ENCODE peak calls at places on chromosomes 1 and 21, in five cellular contexts. G, P, K, C and X are unnamed samples.

GRCh38 chr1:25735956-25736529 is 64.0 kb upstream of the SELENON start:
- DNase-seq in C (no peak), K (no peak), P (no peak), G (peak; percentile 75), X (peak; percentile 32)

GRCh38 chr1:231106347-231106746 is 55.5 kb upstream of the TRIM67 start:
- DNase-seq in P (no peak), K (no peak), G (no peak), C (no peak), X (no peak)

GRCh38 chr1:59699227-59699847 is 115.4 kb upstream of the HOOK1 start:
- DNase-seq in C (no peak), P (peak; percentile 58), G (no peak), K (peak; percentile 15), X (no peak)

GRCh38 chr1:85397490-85398044 is 67.4 kb downstream of the DDAH1 start:
- DNase-seq in C (no peak), G (no peak), K (no peak), P (no peak), X (no peak)

GRCh38 chr1:113868387-113869083 is 3.0 kb downstream of the PTPN22 start:
- DNase-seq in G (no peak), C (no peak), P (no peak), K (no peak), X (no peak)

GRCh38 chr1:41804176-41804575 is 114.5 kb downstream of the HIVEP3 start:
- DNase-seq in K (no peak), P (no peak), G (no peak), C (no peak), X (no peak)

GRCh38 chr1:42786097-42786496 is 1.3 kb downstream of the TMEM269 start:
- DNase-seq in G (no peak), K (no peak), C (no peak), P (no peak), X (no peak)

GRCh38 chr1:203045821-203046594 is 19.7 kb downstream of the PPFIA4 start:
- DNase-seq in P (no peak), C (no peak), K (no peak), G (no peak), X (peak; percentile 73)

GRCh38 chr1:172928412-172928811 is 122.3 kb downstream of the TNFSF18 start:
- DNase-seq in G (no peak), K (no peak), P (no peak), C (no peak), X (no peak)

GRCh38 chr1:61434276-61434675 is 290.7 kb downstream of the TM2D1 start:
- DNase-seq in G (no peak), P (no peak), C (no peak), K (no peak), X (no peak)

GRCh38 chr1:245201827-245202226 is 47.0 kb downstream of the KIF26B start:
- DNase-seq in G (no peak), K (no peak), P (no peak), C (no peak), X (no peak)

GRCh38 chr1:175918364-175918801 is 175.0 kb upstream of the TNR start:
- DNase-seq in C (peak; percentile 36), P (no peak), G (no peak), K (no peak), X (no peak)

GRCh38 chr1:229342902-229343587 is at the start of gene CCSAP:
- DNase-seq in G (peak; percentile 61), K (no peak), P (peak; percentile 76), C (no peak), X (peak; percentile 94)

GRCh38 chr1:154757149-154757548 is 112.9 kb downstream of the KCNN3 start:
- DNase-seq in C (no peak), K (no peak), G (peak; percentile 13), P (no peak), X (no peak)

GRCh38 chr1:178818416-178818815 is 52.5 kb downstream of the ANGPTL1 start:
- DNase-seq in P (no peak), G (no peak), K (no peak), C (no peak), X (no peak)

GRCh38 chr1:181397841-181398240 is 85.5 kb upstream of the CACNA1E start:
- DNase-seq in P (no peak), C (no peak), G (no peak), K (no peak), X (no peak)

GRCh38 chr1:54334996-54335395 is 71.2 kb downstream of the SSBP3 start:
- DNase-seq in C (no peak), K (no peak), P (no peak), G (no peak), X (peak; percentile 39)

GRCh38 chr1:35561972-35562680 is 4.5 kb downstream of the NCDN start:
- DNase-seq in G (no peak), K (no peak), P (no peak), C (no peak), X (no peak)

GRCh38 chr1:172946814-172947507 is 103.8 kb downstream of the TNFSF18 start:
- DNase-seq in K (no peak), P (no peak), G (no peak), C (no peak), X (no peak)

GRCh38 chr1:26705788-26706237 is 10.0 kb downstream of the ARID1A start:
- DNase-seq in C (no peak), P (no peak), G (no peak), K (no peak), X (no peak)

GRCh38 chr21:45161039-45161945 is 86.9 kb downstream of the ADARB1 start:
- DNase-seq in K (no peak), G (no peak), C (no peak), P (no peak), X (no peak)

GRCh38 chr1:18256318-18257235 is 149.0 kb downstream of the IGSF21 start:
- DNase-seq in K (no peak), C (peak; percentile 41), G (peak; percentile 47), P (peak; percentile 76), X (no peak)

GRCh38 chr1:33256335-33256700 is at the start of gene ZNF362:
- DNase-seq in C (no peak), G (peak; percentile 71), K (no peak), P (peak; percentile 61), X (peak; percentile 56)

GRCh38 chr1:179095924-179096323 is 14.1 kb downstream of the TOR3A start:
- DNase-seq in P (no peak), G (no peak), C (no peak), K (no peak), X (no peak)

GRCh38 chr1:56527548-56528302 is 51.6 kb downstream of the PLPP3 start:
- DNase-seq in P (no peak), C (no peak), G (no peak), K (no peak), X (no peak)

GRCh38 chr1:8040586-8040985 is 14.5 kb upstream of the ERRFI1 start:
- DNase-seq in P (no peak), G (peak; percentile 91), C (no peak), K (peak; percentile 99), X (peak; percentile 92)

GRCh38 chr1:153688736-153689328 is 10.3 kb downstream of the NPR1 start:
- DNase-seq in G (no peak), K (no peak), P (no peak), C (no peak), X (no peak)

GRCh38 chr21:17512245-17513213 is at the start of gene CXADR:
- DNase-seq in K (peak; percentile 71), C (peak; percentile 59), G (peak; percentile 93), P (peak; percentile 77), X (peak; percentile 88)
- TF ChIP-seq POLR2A in K (peak; percentile 55), C (peak; percentile 81), G (no peak), P (no peak), X (peak; percentile 92)

GRCh38 chr21:37339527-37339889 is 27.1 kb upstream of the DYRK1A start:
- DNase-seq in G (no peak), P (no peak), K (no peak), C (no peak), X (no peak)
- TF ChIP-seq POLR2AphosphoS5 in G (no peak), P (no peak), K (no peak), C (no peak), X (no peak)

GRCh38 chr1:956636-957035 is 2.4 kb downstream of the NOC2L start:
- DNase-seq in K (no peak), P (no peak), C (no peak), G (no peak), X (no peak)

GRCh38 chr1:960371-961131 is at the start of gene KLHL17:
- DNase-seq in G (peak; percentile 80), P (peak; percentile 89), K (no peak), C (no peak), X (peak; percentile 76)

GRCh38 chr1:959730-960039 is 629 bp upstream of the NOC2L start:
- DNase-seq in K (no peak), C (no peak), G (no peak), P (no peak), X (no peak)

GRCh38 chr1:961132-961652 is 808 bp downstream of the KLHL17 start:
- DNase-seq in K (no peak), P (peak; percentile 77), C (no peak), G (no peak), X (no peak)

GRCh38 chr1:958823-959729 is at the start of gene NOC2L:
- DNase-seq in P (peak; percentile 86), C (no peak), K (no peak), G (peak; percentile 96), X (peak; percentile 91)
- TF ChIP-seq POLR2A in P (peak; percentile 92), C (no peak), K (no peak), G (no peak), X (no peak)

GRCh38 chr1:30700528-30701265 is 22.7 kb downstream of the MATN1 start:
- DNase-seq in K (no peak), G (no peak), C (no peak), P (no peak), X (no peak)
- TF ChIP-seq POLR2AphosphoS5 in K (no peak), G (no peak), C (no peak), P (no peak), X (no peak)

GRCh38 chr1:214570442-214570841 is 19.0 kb upstream of the PTPN14 start:
- DNase-seq in K (no peak), C (no peak), G (no peak), P (no peak), X (no peak)

GRCh38 chr1:214571281-214571680 is 19.9 kb upstream of the PTPN14 start:
- DNase-seq in K (no peak), G (no peak), P (no peak), C (no peak), X (no peak)

GRCh38 chr1:214569357-214570004 is 18.1 kb upstream of the PTPN14 start:
- DNase-seq in K (no peak), P (no peak), C (no peak), G (no peak), X (no peak)

GRCh38 chr1:214574598-214575411 is 23.4 kb upstream of the PTPN14 start:
- DNase-seq in G (no peak), C (no peak), P (no peak), K (no peak), X (no peak)

GRCh38 chr1:214573386-214574358 is 22.3 kb upstream of the PTPN14 start:
- DNase-seq in K (no peak), C (no peak), G (no peak), P (no peak), X (no peak)
- TF ChIP-seq POLR2A in K (no peak), C (no peak), G (no peak), P (no peak), X (no peak)

GRCh38 chr1:187079330-187079729 is 250.6 kb downstream of the PLA2G4A start:
- DNase-seq in G (no peak), K (no peak), C (no peak), P (no peak), X (no peak)
- TF ChIP-seq POLR2AphosphoS5 in G (no peak), K (no peak), C (no peak), P (no peak), X (no peak)